ENCODE peak calls at places on chromosomes 2 and 18, in ten cellular contexts. K is AG10803; D is kidney tubule cell; P is SJSA1; X is hippocampal formation; L is activated T-helper 1 cell treated with anti-CD3 and anti-CD28 coated beads, Interleukin-12 subunit alpha, Interleukin-12 subunit beta, Interleukin-2, Interleukin-4 antibody, amounts not matched to agents 30 ng/mL and 10 ng/mL and 1 ng/mL, durations not matched to agents 14 hours and 24 hours and 36 hours; F is Caki2; I is NCI-H69; S is GM03348; N is amniotic stem cell. U is an unnamed sample.
A peak's percentile ranks its signal among the peaks of the same experiment; 100 is the strongest.

GRCh38 chr2:184562532-184562931 is 35.8 kb upstream of the ZNF804A start:
- DNase-seq in K (no peak), D (no peak), P (no peak), X (no peak), L (no peak), F (no peak), I (no peak), S (no peak), N (peak; percentile 4), U (no peak)

GRCh38 chr2:85577386-85578242 is at the start of gene VAMP8:
- DNase-seq in K (no peak), D (peak; percentile 81), P (no peak), X (no peak), L (peak; percentile 52), F (no peak), I (peak; percentile 58), S (no peak), N (no peak), U (no peak)

GRCh38 chr2:229104026-229104425 is 167.1 kb downstream of the PID1 start:
- DNase-seq in K (no peak), D (no peak), P (no peak), X (no peak), L (no peak), F (no peak), I (no peak), S (no peak), N (no peak), U (no peak)

GRCh38 chr2:83900859-83901258 is 558.2 kb downstream of the SUCLG1 start:
- DNase-seq in K (peak; percentile 1), D (peak; percentile 81), P (no peak), X (no peak), L (no peak), F (peak; percentile 22), I (no peak), S (no peak), N (no peak), U (no peak)

GRCh38 chr2:1731512-1731962 is 12.8 kb downstream of the PXDN start:
- DNase-seq in K (peak; percentile 92), D (no peak), P (peak; percentile 73), X (no peak), L (no peak), F (peak; percentile 51), I (peak; percentile 1), S (peak; percentile 32), N (peak; percentile 51), U (peak; percentile 16)

GRCh38 chr2:169095631-169096105 is 26.3 kb downstream of the DHRS9 start:
- DNase-seq in K (peak; percentile 78), D (peak; percentile 88), P (peak; percentile 76), X (no peak), L (no peak), F (peak; percentile 70), I (no peak), S (peak; percentile 68), N (peak; percentile 52), U (no peak)

GRCh38 chr2:58870704-58871103 is 629.6 kb upstream of the FANCL start:
- DNase-seq in K (no peak), D (no peak), P (no peak), X (no peak), L (no peak), F (peak; percentile 18), I (no peak), S (no peak), N (no peak), U (no peak)

GRCh38 chr2:148237911-148238310 is 217.0 kb downstream of the MBD5 start:
- DNase-seq in K (peak; percentile 70), D (no peak), P (no peak), X (no peak), L (no peak), F (no peak), I (no peak), S (peak; percentile 16), N (no peak), U (no peak)

GRCh38 chr2:49210191-49210590 is 55.9 kb upstream of the FSHR start:
- DNase-seq in K (no peak), D (no peak), P (no peak), X (no peak), L (no peak), F (peak; percentile 10), I (peak; percentile 6), S (no peak), N (no peak), U (no peak)

GRCh38 chr2:224630659-224631550 is 45.7 kb upstream of the CUL3 start:
- DNase-seq in K (no peak), D (no peak), P (no peak), X (no peak), L (no peak), F (no peak), I (peak; percentile 20), S (no peak), N (no peak), U (peak; percentile 53)

GRCh38 chr18:36536426-36536825 is 238.9 kb downstream of the FHOD3 start:
- DNase-seq in K (no peak), D (no peak), P (no peak), X (no peak), L (no peak), F (no peak), I (peak; percentile 98), S (no peak), N (no peak), U (peak; percentile 21)

GRCh38 chr2:197294260-197294659 is 16.3 kb downstream of the ANKRD44 start:
- DNase-seq in K (peak; percentile 13), D (no peak), P (no peak), X (no peak), L (no peak), F (no peak), I (no peak), S (no peak), N (no peak), U (no peak)

GRCh38 chr2:191811807-191812602 is 34.9 kb downstream of the CAVIN2 start:
- DNase-seq in K (peak; percentile 64), D (peak; percentile 62), P (peak; percentile 53), X (peak; percentile 81), L (no peak), F (peak; percentile 54), I (peak; percentile 55), S (peak; percentile 77), N (peak; percentile 16), U (peak; percentile 53)

GRCh38 chr18:59123588-59124369 is 15.9 kb upstream of the SEC11C start:
- DNase-seq in K (peak; percentile 83), D (peak; percentile 94), P (no peak), X (no peak), L (no peak), F (peak; percentile 13), I (peak; percentile 93), S (peak; percentile 86), N (peak; percentile 69), U (no peak)

GRCh38 chr2:95121150-95121494 is 486 bp downstream of the MRPS5 start:
- DNase-seq in K (peak; percentile 15), D (no peak), P (no peak), X (no peak), L (no peak), F (no peak), I (no peak), S (no peak), N (peak; percentile 1), U (no peak)

GRCh38 chr2:216478151-216478550 is 20.5 kb upstream of the RPL37A start:
- DNase-seq in K (peak; percentile 43), D (peak; percentile 89), P (peak; percentile 80), X (no peak), L (no peak), F (peak; percentile 25), I (no peak), S (peak; percentile 64), N (peak; percentile 35), U (no peak)

GRCh38 chr2:239328306-239329191 is 72.3 kb downstream of the HDAC4 start:
- DNase-seq in K (peak; percentile 95), D (peak; percentile 2), P (peak; percentile 36), X (no peak), L (no peak), F (no peak), I (no peak), S (peak; percentile 72), N (no peak), U (no peak)

GRCh38 chr2:18800240-18800971 is 211.0 kb upstream of the NT5C1B start:
- DNase-seq in K (no peak), D (no peak), P (no peak), X (no peak), L (no peak), F (no peak), I (no peak), S (no peak), N (no peak), U (no peak)

GRCh38 chr2:233088598-233089345 is 28.6 kb downstream of the INPP5D start:
- DNase-seq in K (no peak), D (no peak), P (no peak), X (no peak), L (no peak), F (no peak), I (no peak), S (no peak), N (no peak), U (no peak)

GRCh38 chr2:23545391-23545790 is 160.4 kb downstream of the KLHL29 start:
- DNase-seq in K (peak; percentile 34), D (peak; percentile 77), P (no peak), X (no peak), L (no peak), F (no peak), I (peak; percentile 70), S (peak; percentile 75), N (no peak), U (peak; percentile 56)

GRCh38 chr18:68103561-68103960 is 587.0 kb upstream of the DSEL start:
- DNase-seq in K (no peak), D (no peak), P (no peak), X (no peak), L (no peak), F (no peak), I (no peak), S (no peak), N (no peak), U (no peak)

GRCh38 chr2:158100411-158100810 is 1.3 kb upstream of the UPP2 start:
- DNase-seq in K (no peak), D (peak; percentile 47), P (no peak), X (no peak), L (no peak), F (no peak), I (no peak), S (no peak), N (no peak), U (no peak)

GRCh38 chr2:191488135-191488534 is 189.8 kb upstream of the NABP1 start:
- DNase-seq in K (peak; percentile 79), D (peak; percentile 74), P (no peak), X (no peak), L (no peak), F (peak; percentile 17), I (no peak), S (no peak), N (no peak), U (no peak)

GRCh38 chr2:147714582-147714981 is 130.2 kb upstream of the ACVR2A start:
- DNase-seq in K (peak; percentile 29), D (no peak), P (no peak), X (no peak), L (no peak), F (no peak), I (no peak), S (peak; percentile 26), N (no peak), U (no peak)

GRCh38 chr2:98771771-98772521 is 41.0 kb upstream of the MGAT4A start:
- DNase-seq in K (peak; percentile 38), D (no peak), P (no peak), X (no peak), L (peak; percentile 63), F (no peak), I (peak; percentile 24), S (no peak), N (no peak), U (no peak)

GRCh38 chr18:10923225-10923624 is 226.1 kb downstream of the PIEZO2 start:
- DNase-seq in K (peak; percentile 12), D (no peak), P (no peak), X (no peak), L (no peak), F (no peak), I (no peak), S (no peak), N (no peak), U (no peak)

GRCh38 chr2:45382744-45383143 is 228.3 kb downstream of the SRBD1 start:
- DNase-seq in K (no peak), D (no peak), P (no peak), X (no peak), L (no peak), F (no peak), I (peak; percentile 14), S (no peak), N (no peak), U (no peak)

GRCh38 chr18:35127201-35127600 is 86.0 kb downstream of the MAPRE2 start:
- DNase-seq in K (no peak), D (no peak), P (no peak), X (no peak), L (no peak), F (no peak), I (peak; percentile 54), S (no peak), N (no peak), U (peak; percentile 48)

U was measured in WERI-Rb-1.